ENCODE peak calls at places on chromosomes 1 and 21, in ten cellular contexts. O is neural crest cell, K is fibroblast of lung, T is astrocyte of the spinal cord, Y is hepatocyte, I is H9, R is body of pancreas, L is left ventricle myocardium inferior, B is uterus, W is tibial artery. C is an unnamed sample.
A peak's percentile ranks its signal among the peaks of the same experiment; 100 is the strongest.

GRCh38 chr1:41286486-41286885 is 44.4 kb upstream of the SCMH1 start:
- DNase-seq in T (no peak), W (no peak), I (peak; percentile 57), L (no peak), O (no peak), K (no peak), Y (no peak), B (no peak), R (no peak), C (no peak)

GRCh38 chr1:228145498-228146425 is 4.0 kb upstream of the GJC2 start:
- DNase-seq in Y (no peak), R (no peak), I (no peak), T (no peak), O (no peak), W (no peak), K (no peak), L (no peak), B (no peak), C (no peak)

GRCh38 chr1:158246650-158247049 is 7.6 kb upstream of the CD1A start:
- DNase-seq in O (no peak), K (no peak), I (no peak), W (no peak), Y (no peak), R (no peak), B (no peak), L (no peak), T (no peak), C (no peak)

GRCh38 chr1:30681782-30682181 is 41.6 kb downstream of the MATN1 start:
- DNase-seq in B (no peak), W (no peak), K (no peak), I (no peak), R (no peak), Y (no peak), O (no peak), T (no peak), L (no peak), C (no peak)

GRCh38 chr1:214551436-214552173 is at the start of gene PTPN14:
- DNase-seq in O (peak; percentile 75), T (peak; percentile 97), W (peak; percentile 78), R (peak; percentile 93), Y (peak; percentile 97), L (peak; percentile 90), I (peak; percentile 96), B (peak; percentile 92), K (peak; percentile 93), C (peak; percentile 95)

GRCh38 chr21:16751705-16752104 is 761.1 kb upstream of the CXADR start:
- DNase-seq in R (no peak), W (no peak), K (no peak), I (no peak), B (no peak), L (no peak), T (peak; percentile 38), O (no peak), Y (no peak), C (no peak)

GRCh38 chr1:207750901-207751300 is 953 bp upstream of the CD46 start:
- DNase-seq in T (no peak), I (no peak), O (no peak), L (no peak), B (no peak), R (no peak), Y (no peak), W (no peak), K (no peak), C (no peak)

GRCh38 chr1:66533804-66534745 is at the start of gene SGIP1:
- DNase-seq in L (peak; percentile 59), I (peak; percentile 90), K (peak; percentile 72), W (peak; percentile 79), T (peak; percentile 76), Y (peak; percentile 72), B (peak; percentile 64), O (peak; percentile 14), R (peak; percentile 37), C (peak; percentile 64)

GRCh38 chr1:17197696-17198095 is 7.2 kb upstream of the PADI1 start:
- DNase-seq in K (no peak), I (no peak), Y (no peak), R (peak; percentile 0), L (no peak), W (no peak), T (no peak), B (no peak), O (no peak), C (no peak)

GRCh38 chr21:36022704-36023103 is 37.6 kb downstream of the SETD4 start:
- DNase-seq in O (no peak), I (no peak), Y (no peak), W (no peak), R (no peak), B (no peak), T (no peak), L (no peak), K (peak; percentile 19), C (no peak)

GRCh38 chr21:26844258-26845065 is 747 bp downstream of the ADAMTS1 start:
- DNase-seq in O (peak; percentile 40), W (peak; percentile 54), R (peak; percentile 45), Y (peak; percentile 71), L (peak; percentile 68), B (peak; percentile 65), K (peak; percentile 52), I (peak; percentile 50), T (peak; percentile 63), C (peak; percentile 52)

GRCh38 chr21:26843912-26844257 is 1.3 kb downstream of the ADAMTS1 start:
- DNase-seq in K (peak; percentile 62), L (no peak), I (no peak), W (no peak), Y (peak; percentile 39), R (no peak), O (no peak), T (peak; percentile 87), B (peak; percentile 31), C (peak; percentile 76)

GRCh38 chr21:26845750-26846035 is 484 bp upstream of the ADAMTS1 start:
- DNase-seq in I (no peak), O (no peak), L (no peak), W (no peak), Y (no peak), B (no peak), R (no peak), K (no peak), T (no peak), C (no peak)

GRCh38 chr21:26846036-26846931 is 1.1 kb upstream of the ADAMTS1 start:
- DNase-seq in Y (peak; percentile 90), I (peak; percentile 81), T (peak; percentile 71), B (peak; percentile 91), O (peak; percentile 61), K (peak; percentile 86), L (peak; percentile 91), R (peak; percentile 61), W (peak; percentile 79), C (peak; percentile 76)

DNA sequence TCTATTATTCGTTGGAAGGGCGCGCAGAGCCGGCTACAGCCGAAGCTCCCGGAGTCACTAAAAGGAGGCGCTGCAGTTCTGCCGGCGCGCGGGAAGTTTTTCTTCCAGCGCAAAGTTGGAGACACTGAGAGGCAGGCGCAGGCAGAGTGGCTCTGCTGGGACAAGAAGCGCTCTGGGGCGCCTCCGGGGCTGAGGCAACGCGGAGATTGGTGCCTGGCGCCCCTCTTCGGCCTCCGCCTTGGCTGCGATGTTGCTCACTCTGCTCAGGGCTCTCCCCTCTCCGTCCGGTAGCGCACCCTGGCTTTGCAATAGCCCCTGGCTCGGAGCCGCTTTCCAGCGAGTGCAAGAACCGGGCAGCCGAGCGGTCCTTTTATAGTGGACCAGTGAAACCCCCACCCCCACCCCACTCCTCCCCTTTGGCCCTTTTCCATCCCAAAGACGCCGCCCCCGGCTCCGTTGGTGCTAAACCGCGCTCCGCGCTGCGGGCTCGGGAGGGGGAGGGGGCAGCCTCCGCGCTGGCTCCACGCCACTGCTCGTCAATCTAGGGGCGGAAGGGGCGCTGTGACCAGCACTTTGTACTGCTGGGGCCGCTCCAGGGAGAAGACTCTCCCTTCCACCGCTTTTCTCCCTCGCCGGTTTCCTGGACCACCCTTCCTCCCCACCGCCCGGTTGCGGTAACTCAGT is at the start of gene ADAMTS1:
- DNase-seq in L (peak; percentile 92), W (peak; percentile 93), R (peak; percentile 81), I (peak; percentile 91), O (peak; percentile 94), K (peak; percentile 96), Y (peak; percentile 95), T (peak; percentile 86), B (peak; percentile 98), C (peak; percentile 94)
- TF ChIP-seq CTCF in L (peak; percentile 38), W (no peak), R (no peak), I (peak; percentile 44), O (peak; percentile 1), K (no peak), Y (peak; percentile 30), T (peak; percentile 10), B (peak; percentile 25), C (peak; percentile 20)

GRCh38 chr21:37460196-37460595 is 93.6 kb downstream of the DYRK1A start:
- DNase-seq in L (no peak), T (no peak), R (no peak), O (no peak), I (peak; percentile 62), W (no peak), Y (no peak), B (no peak), K (no peak), C (no peak)
- TF ChIP-seq CTCF in L (no peak), T (peak; percentile 26), R (no peak), O (peak; percentile 49), I (peak; percentile 65), W (no peak), Y (peak; percentile 31), B (no peak), K (no peak), C (no peak)

DNA sequence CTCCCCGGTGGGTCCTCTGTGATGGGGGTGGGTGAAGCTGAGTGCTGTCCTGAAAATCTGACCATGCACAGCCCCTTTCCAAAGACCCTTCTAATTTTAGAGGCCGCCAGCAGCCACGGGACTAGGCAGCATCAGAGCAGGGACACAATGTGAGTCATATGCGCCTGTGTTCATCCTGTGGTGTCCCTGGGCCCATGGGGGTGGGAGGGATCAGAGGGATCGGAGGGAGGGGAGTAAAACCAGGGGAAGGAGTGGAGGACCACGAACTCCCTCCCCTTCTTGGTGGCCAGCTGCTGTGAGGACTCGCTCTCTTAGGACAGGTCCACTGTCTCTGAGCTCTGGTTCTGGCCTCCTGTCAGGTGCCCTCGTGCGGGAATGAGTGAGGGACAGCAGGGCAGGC is 61.5 kb downstream of the ADARB1 start:
- DNase-seq in W (no peak), O (no peak), I (no peak), B (no peak), T (no peak), R (no peak), L (no peak), K (no peak), Y (no peak), C (no peak)
- TF ChIP-seq CTCF in W (no peak), O (no peak), I (no peak), B (no peak), T (no peak), R (no peak), L (no peak), K (no peak), Y (no peak), C (no peak)

DNA sequence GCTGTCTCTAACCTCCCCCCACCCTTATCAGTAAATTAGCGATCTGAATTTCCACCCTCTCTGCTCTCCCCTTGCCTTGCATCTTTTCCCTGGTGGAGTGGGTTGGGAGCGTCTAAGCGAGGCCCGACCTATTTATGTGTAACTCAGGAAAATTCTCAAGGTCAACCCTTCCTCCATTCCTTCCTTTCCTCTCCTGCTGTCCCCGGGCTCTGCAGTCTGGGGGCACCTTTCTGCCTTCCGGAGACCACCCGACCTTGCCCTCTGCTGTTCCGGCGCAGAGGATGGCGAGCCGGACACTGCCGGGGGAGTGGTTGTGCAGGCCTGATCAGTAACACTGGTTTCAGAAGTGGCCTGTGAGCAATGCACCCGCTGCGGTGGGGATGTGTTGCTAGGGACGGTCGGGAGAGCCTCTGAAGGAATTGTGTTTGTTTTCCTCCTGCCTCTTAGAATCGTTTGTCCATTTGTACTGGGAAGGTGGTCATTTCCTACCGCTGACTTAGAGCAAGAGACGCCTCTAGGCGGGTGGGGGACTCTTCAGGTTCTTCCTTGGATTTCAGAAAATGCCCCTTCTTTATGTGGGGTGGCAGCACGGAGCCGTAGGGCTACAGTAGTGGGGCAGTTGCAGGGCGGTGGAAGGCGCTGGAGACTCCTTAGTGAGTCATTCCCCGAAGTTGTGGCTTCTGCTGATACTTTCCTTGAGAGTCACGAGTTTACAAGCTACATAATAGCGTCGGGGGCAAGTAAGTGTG is 543 bp downstream of the MGST3 start:
- DNase-seq in O (peak; percentile 46), Y (peak; percentile 82), T (peak; percentile 88), L (peak; percentile 42), R (peak; percentile 66), W (peak; percentile 69), K (peak; percentile 83), B (peak; percentile 41), I (peak; percentile 54), C (peak; percentile 92)
- TF ChIP-seq CTCF in O (peak; percentile 23), Y (no peak), T (peak; percentile 7), L (no peak), R (no peak), W (no peak), K (peak; percentile 17), B (no peak), I (no peak), C (peak; percentile 29)